ENCODE peak calls at places on chromosome 13, in seven cellular contexts. Z is stimulated activated CD4-positive, alpha-beta T cell treated with anti-CD3 and anti-CD28 coated beads, Interleukin-1b, Interleukin-23, amount 100 ng/mL, for 48 hours; A is fibroblast of lung; T is C1 segment of cervical spinal cord; D is IMR-90; V is GM12878; P is NCI-H2029. Q is an unnamed sample.

GRCh38 chr13:91406619-91407018 is 8.2 kb downstream of the GPC5 start:
- DNase-seq in Z (no peak), D (peak), V (no peak), A (peak), P (no peak), T (no peak), Q (peak)

GRCh38 chr13:61148691-61149332 is 266.8 kb downstream of the PCDH20 start:
- DNase-seq in T (no peak), P (no peak), D (no peak), Z (no peak), A (no peak), V (no peak), Q (no peak)

GRCh38 chr13:28423010-28423409 is 71.9 kb downstream of the FLT1 start:
- DNase-seq in Z (no peak), A (no peak), D (no peak), T (no peak), P (no peak), V (peak), Q (no peak)

GRCh38 chr13:102440259-102440936 is 38.5 kb upstream of the FGF14 start:
- DNase-seq in D (no peak), Z (no peak), A (no peak), P (no peak), V (peak), T (no peak), Q (no peak)

GRCh38 chr13:91630916-91631315 is 232.5 kb downstream of the GPC5 start:
- DNase-seq in A (no peak), T (no peak), P (no peak), V (no peak), D (no peak), Z (no peak), Q (no peak)

GRCh38 chr13:113403255-113404104 is 39.5 kb upstream of the GRTP1 start:
- DNase-seq in D (no peak), Z (no peak), A (no peak), T (no peak), P (no peak), V (no peak), Q (no peak)

GRCh38 chr13:23992722-23993438 is 95.6 kb upstream of the C1QTNF9B start:
- DNase-seq in P (no peak), D (no peak), V (no peak), Z (no peak), T (no peak), A (no peak), Q (no peak)

GRCh38 chr13:29847501-29847983 is 2.9 kb downstream of the UBL3 start:
- DNase-seq in T (no peak), P (no peak), V (no peak), A (peak), Z (no peak), D (peak), Q (peak)

GRCh38 chr13:78030351-78030750 is 111.7 kb upstream of the EDNRB start:
- DNase-seq in P (no peak), T (no peak), Z (no peak), V (no peak), D (no peak), A (no peak), Q (no peak)

GRCh38 chr13:49308104-49308875 is 60.6 kb downstream of the CDADC1 start:
- DNase-seq in A (peak), P (no peak), V (no peak), D (peak), T (peak), Z (no peak), Q (peak)

GRCh38 chr13:39269411-39269810 is 231.2 kb downstream of the NHLRC3 start:
- DNase-seq in V (no peak), D (no peak), Z (no peak), A (peak), P (no peak), T (no peak), Q (no peak)

GRCh38 chr13:85816413-85816812 is 17.2 kb upstream of the SLITRK6 start:
- DNase-seq in A (peak), V (no peak), D (no peak), Z (no peak), T (no peak), P (no peak), Q (no peak)

GRCh38 chr13:25977216-25977615 is 74.6 kb downstream of the SHISA2 start:
- DNase-seq in V (no peak), T (no peak), A (no peak), Z (no peak), P (peak), D (no peak), Q (no peak)

GRCh38 chr13:26785845-26786630 is 25.5 kb upstream of the GPR12 start:
- DNase-seq in P (no peak), D (no peak), A (no peak), V (no peak), Z (peak), T (no peak), Q (no peak)

GRCh38 chr13:73171926-73172325 is 113.1 kb downstream of the KLF5 start:
- DNase-seq in D (peak), A (peak), Z (no peak), P (no peak), T (no peak), V (no peak), Q (no peak)

GRCh38 chr13:75633285-75633684 is 2.8 kb upstream of the LMO7 start:
- DNase-seq in T (no peak), Z (no peak), V (no peak), P (no peak), D (peak), A (peak), Q (peak)

GRCh38 chr13:80361298-80361697 is 20.4 kb upstream of the SPRY2 start:
- DNase-seq in T (no peak), D (no peak), P (no peak), A (no peak), V (no peak), Z (no peak), Q (no peak)

GRCh38 chr13:91778123-91778522 is 379.7 kb downstream of the GPC5 start:
- DNase-seq in T (no peak), V (no peak), D (no peak), A (no peak), Z (no peak), P (no peak), Q (no peak)

GRCh38 chr13:109211616-109212015 is 574.8 kb downstream of the IRS2 start:
- DNase-seq in T (no peak), A (no peak), P (no peak), Z (no peak), V (no peak), D (no peak), Q (no peak)

GRCh38 chr13:98220188-98220765 is 43.2 kb upstream of the RNF113B start:
- DNase-seq in D (no peak), Z (no peak), T (no peak), P (no peak), A (no peak), V (no peak), Q (no peak)

GRCh38 chr13:31012285-31013024 is 80.0 kb downstream of the TEX26 start:
- DNase-seq in Z (no peak), T (no peak), A (peak), P (no peak), D (peak), V (no peak), Q (peak)

GRCh38 chr13:23674795-23675640 is 104.8 kb downstream of the TNFRSF19 start:
- DNase-seq in V (no peak), P (no peak), T (no peak), A (peak), D (peak), Z (peak), Q (peak)

GRCh38 chr13:44437356-44438233 is 64.0 kb downstream of the SERP2 start:
- DNase-seq in V (no peak), P (no peak), T (no peak), D (peak), Z (no peak), A (peak), Q (no peak)

GRCh38 chr13:34155931-34156607 is 338.1 kb downstream of the RFC3 start:
- DNase-seq in P (no peak), Z (no peak), A (peak), D (peak), T (no peak), V (no peak), Q (no peak)

Q was measured in AG08396.